ENCODE peak calls at places on chromosomes 2 and 18, in six cellular contexts. V is left ventricle myocardium inferior, D is prostate gland, B is ovary, T is heart left ventricle, H is IMR-90. Q is an unnamed sample. For H3K4me1, the result is how much of the 10 kb centered on the place peaks cover.

GRCh38 chr2:49843314-49843713 is 689.0 kb upstream of the FSHR start:
- DNase-seq in V (no peak), D (no peak), B (no peak), T (no peak), H (no peak), Q (no peak)

GRCh38 chr2:224904390-224904789 is 137.9 kb downstream of the DOCK10 start:
- DNase-seq in V (no peak), D (no peak), B (no peak), T (no peak), H (peak), Q (no peak)

GRCh38 chr18:70371908-70372307 is 83.1 kb downstream of the SOCS6 start:
- DNase-seq in V (no peak), D (no peak), B (no peak), T (no peak), H (no peak), Q (no peak)

GRCh38 chr2:96788393-96789244 is 27.4 kb upstream of the CNNM3 start:
- DNase-seq in V (peak), D (no peak), B (no peak), T (peak), H (peak), Q (peak)

GRCh38 chr2:14256890-14257289 is 375.6 kb upstream of the LRATD1 start:
- DNase-seq in V (no peak), D (no peak), B (no peak), T (no peak), H (no peak), Q (no peak)

GRCh38 chr2:121527009-121527682 is 3.5 kb upstream of the RNU4ATAC start:
- DNase-seq in V (no peak), D (peak), B (no peak), T (no peak), H (peak), Q (no peak)

GRCh38 chr2:70901235-70902066 is 34.2 kb upstream of the ATP6V1B1 start:
- DNase-seq in V (no peak), D (no peak), B (peak), T (no peak), H (peak), Q (no peak)

GRCh38 chr18:32010124-32010745 is 8.4 kb upstream of the RNF125 start:
- DNase-seq in V (no peak), D (no peak), B (no peak), T (no peak), H (no peak), Q (no peak)

GRCh38 chr2:153864022-153864421 is 7.7 kb upstream of the GALNT13 start:
- DNase-seq in V (no peak), D (no peak), B (no peak), T (no peak), H (no peak), Q (no peak)

GRCh38 chr2:27573452-27573851 is 9.4 kb upstream of the ZNF512 start:
- DNase-seq in V (no peak), D (no peak), B (no peak), T (no peak), H (peak), Q (no peak)

GRCh38 chr2:46036929-46037328 is 260.3 kb upstream of the EPAS1 start:
- DNase-seq in V (no peak), D (no peak), B (no peak), T (no peak), H (peak), Q (no peak)

GRCh38 chr2:39534095-39534711 is 97.1 kb upstream of the MAP4K3 start:
- DNase-seq in V (no peak), D (no peak), B (no peak), T (no peak), H (no peak), Q (no peak)

GRCh38 chr18:9516437-9517064 is 41.2 kb downstream of the RALBP1 start:
- DNase-seq in V (no peak), D (no peak), B (no peak), T (no peak), H (peak), Q (no peak)

GRCh38 chr18:57446322-57446721 is 11.1 kb downstream of the ONECUT2 start:
- DNase-seq in V (no peak), D (no peak), B (no peak), T (no peak), H (peak), Q (no peak)

GRCh38 chr2:5914831-5915611 is 222.8 kb downstream of the SOX11 start:
- DNase-seq in V (peak), D (no peak), B (no peak), T (no peak), H (peak), Q (no peak)

GRCh38 chr2:43737097-43737854 is 36.6 kb upstream of the DYNC2LI1 start:
- DNase-seq in V (no peak), D (no peak), B (no peak), T (no peak), H (peak), Q (peak)

GRCh38 chr18:814300-815084 is 2.5 kb upstream of the YES1 start:
- DNase-seq in V (no peak), D (no peak), B (no peak), T (no peak), H (no peak), Q (no peak)

GRCh38 chr2:96963316-96963715 is 23.1 kb downstream of the FAM178B start:
- DNase-seq in V (no peak), D (peak), B (no peak), T (no peak), H (no peak), Q (no peak)

GRCh38 chr2:102268529-102269524 is 42.5 kb upstream of the IL1RL1 start:
- DNase-seq in V (no peak), D (no peak), B (no peak), T (no peak), H (peak), Q (no peak)

GRCh38 chr2:42030829-42031228 is 17.0 kb upstream of the PKDCC start:
- DNase-seq in V (no peak), D (no peak), B (no peak), T (no peak), H (no peak), Q (no peak)

GRCh38 chr2:28628987-28629386 is 122.6 kb upstream of the PPP1CB start:
- DNase-seq in V (peak), D (no peak), B (no peak), T (no peak), H (no peak), Q (peak)

GRCh38 chr18:49668583-49669290 is 106.9 kb downstream of the LIPG start:
- DNase-seq in V (peak), D (no peak), B (peak), T (peak), H (no peak), Q (no peak)

GRCh38 chr2:44772131-44772530 is 169.4 kb upstream of the SIX3 start:
- DNase-seq in V (no peak), D (no peak), B (no peak), T (no peak), H (no peak), Q (no peak)

GRCh38 chr2:215205787-215206186 is 67.4 kb upstream of the ABCA12 start:
- DNase-seq in V (no peak), D (no peak), B (no peak), T (no peak), H (no peak), Q (no peak)

GRCh38 chr18:3960142-3960541 is 495.0 kb downstream of the DLGAP1 start:
- DNase-seq in V (no peak), D (no peak), B (no peak), T (no peak), H (no peak), Q (no peak)

DNA sequence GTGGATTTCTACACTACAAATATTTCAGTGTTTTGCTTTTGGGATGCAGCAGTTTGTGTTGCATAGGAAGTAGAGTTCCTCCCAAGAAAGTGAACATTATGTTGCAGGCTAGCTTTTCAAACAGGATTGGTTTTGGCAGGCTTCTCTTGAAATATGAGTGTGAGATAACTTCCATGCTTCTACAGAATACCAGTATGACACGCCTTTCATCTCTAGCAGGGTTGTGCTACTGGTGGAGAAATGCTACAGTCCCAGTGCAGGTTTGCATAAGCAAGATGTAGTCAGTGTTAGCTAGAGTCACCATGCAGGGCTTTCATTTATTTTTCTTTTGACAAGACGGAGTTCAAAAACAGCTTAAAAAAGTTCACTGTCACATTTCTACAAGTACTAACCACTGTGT is 17.1 kb upstream of the CAVIN2 start:
- DNase-seq in V (no peak), D (no peak), B (no peak), T (no peak), H (peak), Q (no peak)
- H3K4me1 ChIP-seq in V (half or more), D (under half), B (under half), T (under half), H (under half), Q (under half)

GRCh38 chr2:183250061-183250460 is 125.8 kb downstream of the NUP35 start:
- DNase-seq in V (no peak), D (no peak), B (no peak), T (no peak), H (no peak), Q (no peak)
- TF ChIP-seq CTCF in V (no peak), D (no peak), B (no peak), T (no peak), H (no peak), Q (no peak)

GRCh38 chr2:237404413-237404812 is 9.6 kb downstream of the COL6A3 start:
- DNase-seq in V (no peak), D (no peak), B (no peak), T (no peak), H (no peak), Q (no peak)
- H3K4me1 ChIP-seq in V (half or more), D (under half), B (under half), T (under half), H (under half), Q (under half)

DNA sequence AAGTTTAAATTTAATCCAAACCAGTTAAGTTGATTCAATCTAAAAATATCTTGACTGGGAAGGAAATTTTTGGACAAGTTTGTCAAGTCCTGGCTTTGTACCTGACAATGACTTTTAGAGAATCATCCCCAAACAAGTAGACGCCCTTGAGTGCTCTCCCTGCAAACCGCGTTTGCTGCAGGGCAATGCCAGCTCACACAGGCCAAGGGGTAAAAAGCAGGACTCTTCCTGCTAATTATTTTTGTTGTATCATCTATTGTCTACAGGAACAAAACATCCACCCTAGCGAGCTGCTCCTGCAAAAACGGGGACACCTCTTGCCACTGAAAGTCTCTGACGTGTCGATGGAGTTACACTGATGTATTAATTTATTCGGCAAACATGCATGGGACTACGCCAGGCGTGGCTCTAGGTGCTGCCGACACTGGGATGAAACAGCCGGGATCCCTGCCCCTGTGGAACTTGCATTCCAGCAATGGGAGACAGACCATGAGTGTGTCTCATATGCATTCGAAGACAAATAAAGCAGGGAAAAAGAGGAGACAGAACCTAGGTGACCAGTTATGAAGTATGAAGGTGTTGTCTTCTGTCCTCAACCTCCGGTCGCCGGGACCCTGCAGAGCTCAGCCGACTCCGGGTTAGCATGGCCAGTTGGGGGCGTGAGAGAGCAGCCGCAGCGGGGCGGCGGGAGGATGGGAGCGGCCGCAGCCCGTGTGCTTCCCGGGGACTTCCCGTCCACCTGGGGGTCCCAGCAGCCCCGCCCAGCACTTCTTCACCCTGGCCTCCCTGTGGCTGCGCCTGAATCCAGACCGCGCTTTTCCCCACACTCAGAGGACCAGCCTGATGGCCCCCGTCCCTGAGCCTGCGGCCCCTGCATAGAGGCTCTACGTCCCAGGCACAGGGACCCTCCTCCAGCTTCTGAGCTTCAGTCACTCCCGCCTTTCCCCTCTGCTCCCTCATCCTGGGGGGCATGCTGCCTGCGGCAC is 11.2 kb downstream of the ID2 start:
- DNase-seq in V (no peak), D (no peak), B (peak), T (peak), H (no peak), Q (no peak)
- TF ChIP-seq CTCF in V (peak), D (peak), B (no peak), T (peak), H (peak), Q (peak)